ENCODE peak calls at places on chromosomes 5 and 9, in seven cellular contexts. O, C, P, J, W, N and F are unnamed samples.

GRCh38 chr9:5052858-5053257 is 67.8 kb downstream of the JAK2 start:
- DNase-seq in O (no peak), C (no peak), P (no peak), J (peak; percentile 44), W (no peak), N (no peak), F (no peak)

GRCh38 chr5:141618030-141618803 is 583 bp downstream of the DIAPH1 start:
- DNase-seq in O (peak; percentile 62), C (no peak), P (peak; percentile 82), J (no peak), W (peak; percentile 63), N (peak; percentile 76), F (peak; percentile 57)

GRCh38 chr5:180491496-180491895 is 2.7 kb upstream of the CNOT6 start:
- DNase-seq in O (no peak), C (no peak), P (no peak), J (no peak), W (peak; percentile 25), N (no peak), F (no peak)

GRCh38 chr9:137300607-137301085 is 1.4 kb downstream of the NRARP start:
- DNase-seq in O (no peak), C (no peak), P (no peak), J (no peak), W (peak; percentile 39), N (no peak), F (no peak)

GRCh38 chr9:95763006-95763405 is 112.5 kb upstream of the ERCC6L2 start:
- DNase-seq in O (no peak), C (peak; percentile 31), P (no peak), J (no peak), W (no peak), N (no peak), F (no peak)

GRCh38 chr9:99594056-99594780 is 227.5 kb upstream of the NR4A3 start:
- DNase-seq in O (no peak), C (no peak), P (no peak), J (no peak), W (no peak), N (no peak), F (no peak)

GRCh38 chr5:21776466-21776865 is 1076.7 kb downstream of the CDH12 start:
- DNase-seq in O (no peak), C (no peak), P (no peak), J (no peak), W (no peak), N (no peak), F (no peak)

GRCh38 chr5:16492398-16493175 is 27.0 kb upstream of the ZNF622 start:
- DNase-seq in O (no peak), C (no peak), P (peak; percentile 63), J (peak; percentile 70), W (no peak), N (peak; percentile 55), F (no peak)

GRCh38 chr5:38999037-38999436 is 75.2 kb downstream of the RICTOR start:
- DNase-seq in O (no peak), C (no peak), P (no peak), J (no peak), W (no peak), N (no peak), F (no peak)

GRCh38 chr5:123964916-123965315 is 452.9 kb downstream of the CSNK1G3 start:
- DNase-seq in O (no peak), C (no peak), P (no peak), J (peak; percentile 30), W (no peak), N (no peak), F (no peak)

GRCh38 chr9:14314929-14315753 is 1.2 kb upstream of the NFIB start:
- DNase-seq in O (peak; percentile 96), C (no peak), P (peak; percentile 91), J (peak; percentile 77), W (peak; percentile 87), N (peak; percentile 85), F (peak; percentile 69)

GRCh38 chr5:2697446-2698200 is 53.9 kb downstream of the IRX2 start:
- DNase-seq in O (no peak), C (no peak), P (no peak), J (peak; percentile 76), W (no peak), N (no peak), F (no peak)

GRCh38 chr5:64505769-64506566 is at the start of gene RGS7BP:
- DNase-seq in O (peak; percentile 53), C (no peak), P (peak; percentile 28), J (peak; percentile 29), W (peak; percentile 80), N (peak; percentile 52), F (no peak)

GRCh38 chr9:38046669-38047300 is 22.2 kb downstream of the SHB start:
- DNase-seq in O (peak; percentile 69), C (no peak), P (peak; percentile 66), J (peak; percentile 86), W (no peak), N (peak; percentile 94), F (no peak)

GRCh38 chr9:4106744-4107143 is 193.1 kb downstream of the GLIS3 start:
- DNase-seq in O (no peak), C (no peak), P (no peak), J (peak; percentile 97), W (peak; percentile 25), N (no peak), F (no peak)

GRCh38 chr5:140574165-140574564 is 9.5 kb downstream of the SLC35A4 start:
- DNase-seq in O (no peak), C (no peak), P (no peak), J (peak; percentile 34), W (no peak), N (no peak), F (no peak)

GRCh38 chr5:140571105-140571504 is 6.5 kb downstream of the SLC35A4 start:
- DNase-seq in O (no peak), C (no peak), P (no peak), J (no peak), W (no peak), N (no peak), F (no peak)

GRCh38 chr5:140573683-140574082 is 9.1 kb downstream of the SLC35A4 start:
- DNase-seq in O (no peak), C (no peak), P (no peak), J (no peak), W (no peak), N (no peak), F (no peak)

GRCh38 chr5:140576776-140577201 is 12.2 kb downstream of the SLC35A4 start:
- DNase-seq in O (no peak), C (no peak), P (no peak), J (no peak), W (no peak), N (no peak), F (no peak)

GRCh38 chr5:140575309-140575708 is 10.7 kb downstream of the SLC35A4 start:
- DNase-seq in O (peak; percentile 84), C (no peak), P (peak; percentile 74), J (no peak), W (no peak), N (peak; percentile 54), F (no peak)
- TF ChIP-seq CTCF in O (peak; percentile 69), C (no peak), P (peak; percentile 50), J (no peak), W (peak; percentile 62), N (peak; percentile 63), F (no peak)

GRCh38 chr5:150512368-150512747 is 4.4 kb downstream of the NDST1 start:
- DNase-seq in O (peak; percentile 53), C (no peak), P (peak; percentile 63), J (no peak), W (no peak), N (no peak), F (no peak)

GRCh38 chr5:150511641-150512367 is 3.9 kb downstream of the NDST1 start:
- DNase-seq in O (peak; percentile 54), C (no peak), P (peak; percentile 71), J (peak; percentile 77), W (peak; percentile 77), N (peak; percentile 66), F (no peak)

GRCh38 chr5:150515446-150515845 is 7.5 kb downstream of the NDST1 start:
- DNase-seq in O (no peak), C (no peak), P (no peak), J (peak; percentile 80), W (no peak), N (no peak), F (no peak)

GRCh38 chr5:150514708-150515211 is 6.8 kb downstream of the NDST1 start:
- DNase-seq in O (no peak), C (no peak), P (peak; percentile 61), J (peak; percentile 69), W (no peak), N (peak; percentile 62), F (no peak)

GRCh38 chr5:150513375-150514309 is 5.7 kb downstream of the NDST1 start:
- DNase-seq in O (no peak), C (no peak), P (no peak), J (no peak), W (no peak), N (no peak), F (no peak)
- TF ChIP-seq CTCF in O (no peak), C (no peak), P (no peak), J (peak; percentile 15), W (no peak), N (peak; percentile 31), F (no peak)

DNA sequence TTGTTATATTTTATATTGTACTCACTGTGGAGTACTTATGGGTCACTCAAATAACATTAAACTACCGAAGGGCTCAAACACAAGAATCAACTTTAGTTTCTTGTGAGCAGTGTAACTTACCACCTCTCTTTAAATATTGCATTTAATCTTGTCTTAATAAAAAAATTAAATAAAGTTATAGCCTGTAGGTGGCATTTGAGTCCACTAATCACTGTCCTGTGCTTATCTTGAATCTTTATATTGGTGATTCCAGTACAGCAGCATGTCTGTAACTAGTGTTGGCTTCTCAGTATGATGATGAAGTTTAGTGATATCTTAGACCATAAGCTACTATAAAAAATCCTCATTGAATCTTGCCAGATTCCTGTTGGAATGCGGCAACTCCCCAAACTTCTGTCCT is 313.8 kb downstream of the FAM170A start:
- DNase-seq in O (no peak), C (no peak), P (no peak), J (peak; percentile 3), W (no peak), N (peak; percentile 26), F (no peak)
- TF ChIP-seq CTCF in O (peak; percentile 17), C (no peak), P (no peak), J (peak; percentile 18), W (no peak), N (peak; percentile 51), F (no peak)

GRCh38 chr5:145859897-145860296 is 12.9 kb downstream of the GRXCR2 start:
- DNase-seq in O (no peak), C (no peak), P (no peak), J (no peak), W (no peak), N (no peak), F (no peak)
- TF ChIP-seq CTCF in O (no peak), C (no peak), P (no peak), J (peak; percentile 15), W (peak; percentile 11), N (peak; percentile 35), F (no peak)

DNA sequence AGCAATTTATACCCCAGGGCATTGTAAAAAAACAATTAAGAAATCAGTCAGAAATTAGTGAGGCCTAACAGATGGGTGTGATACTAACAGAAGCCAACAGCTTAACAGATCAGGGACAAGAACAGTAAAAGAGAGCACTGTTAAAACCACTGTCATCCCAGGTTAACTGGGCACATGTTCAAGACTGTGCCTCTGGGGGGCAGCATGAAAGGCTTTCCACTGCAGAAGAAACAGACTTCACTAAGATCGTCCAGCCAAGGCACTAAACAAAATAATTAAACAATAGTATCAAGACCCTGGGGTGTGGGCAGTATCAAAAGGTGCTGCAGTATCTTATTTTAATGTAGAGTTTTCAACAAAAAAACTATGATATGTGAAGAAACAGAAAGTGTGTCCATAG is 43.5 kb downstream of the FBN2 start:
- DNase-seq in O (no peak), C (no peak), P (no peak), J (no peak), W (no peak), N (peak; percentile 34), F (no peak)
- TF ChIP-seq CTCF in O (no peak), C (no peak), P (no peak), J (peak; percentile 15), W (peak; percentile 23), N (peak; percentile 53), F (no peak)